ENCODE peak calls at places on chromosome 2, in seven cellular contexts. H is cardiac muscle cell; F is CD8-positive, alpha-beta T cell; Z is body of pancreas; T is GM23248; B is CD8-positive, alpha-beta memory T cell; O is spleen. J is an unnamed sample. For H3K4me1 and H3K36me3, the result is how much of the 10 kb centered on the place peaks cover.

GRCh38 chr2:202423139-202423538 is 47.0 kb downstream of the BMPR2 start:
- DNase-seq in H (no peak), F (no peak), Z (peak), T (no peak), B (no peak), O (no peak), J (no peak)

GRCh38 chr2:47269316-47270232 is 114.5 kb upstream of the STPG4 start:
- DNase-seq in H (no peak), F (no peak), Z (peak), T (peak), B (no peak), O (no peak), J (no peak)

GRCh38 chr2:208172125-208172524 is 8.7 kb upstream of the CRYGA start:
- DNase-seq in H (no peak), F (no peak), Z (peak), T (no peak), B (no peak), O (no peak), J (no peak)

GRCh38 chr2:200338692-200339091 is 32.2 kb downstream of the SPATS2L start:
- DNase-seq in H (no peak), F (no peak), Z (peak), T (no peak), B (no peak), O (no peak), J (no peak)

GRCh38 chr2:43484323-43484930 is 111.4 kb downstream of the THADA start:
- DNase-seq in H (peak), F (no peak), Z (peak), T (peak), B (no peak), O (no peak), J (no peak)

GRCh38 chr2:172859821-172860707 is 124.4 kb downstream of the RAPGEF4 start:
- DNase-seq in H (no peak), F (no peak), Z (no peak), T (no peak), B (no peak), O (no peak), J (peak)

GRCh38 chr2:227615906-227616305 is 1.3 kb upstream of the SCYGR3 start:
- DNase-seq in H (no peak), F (no peak), Z (no peak), T (peak), B (no peak), O (no peak), J (no peak)

GRCh38 chr2:109142416-109143210 is 13.6 kb downstream of the SH3RF3 start:
- DNase-seq in H (no peak), F (no peak), Z (no peak), T (no peak), B (no peak), O (no peak), J (no peak)

GRCh38 chr2:1726558-1726957 is 17.8 kb downstream of the PXDN start:
- DNase-seq in H (no peak), F (no peak), Z (no peak), T (no peak), B (no peak), O (no peak), J (no peak)

GRCh38 chr2:238024986-238025385 is 35.8 kb upstream of the SCLY start:
- DNase-seq in H (no peak), F (no peak), Z (no peak), T (peak), B (no peak), O (no peak), J (no peak)

GRCh38 chr2:84970266-84970955 is 550 bp upstream of the KCMF1 start:
- DNase-seq in H (peak), F (peak), Z (peak), T (peak), B (peak), O (peak), J (peak)

GRCh38 chr2:173427887-173428683 is 73.4 kb downstream of the CDCA7 start:
- DNase-seq in H (peak), F (no peak), Z (peak), T (peak), B (no peak), O (no peak), J (no peak)

GRCh38 chr2:38013158-38013752 is 62.7 kb downstream of the CYP1B1 start:
- DNase-seq in H (no peak), F (no peak), Z (no peak), T (peak), B (no peak), O (no peak), J (no peak)

GRCh38 chr2:197515798-197516761 is at the start of gene MOB4:
- DNase-seq in H (peak), F (peak), Z (peak), T (peak), B (peak), O (peak), J (peak)

GRCh38 chr2:121284424-121285076 is 452 bp downstream of the TFCP2L1 start:
- DNase-seq in H (peak), F (no peak), Z (no peak), T (no peak), B (no peak), O (peak), J (peak)

GRCh38 chr2:32632089-32632488 is 4.2 kb downstream of the TTC27 start:
- DNase-seq in H (no peak), F (no peak), Z (no peak), T (peak), B (no peak), O (no peak), J (peak)

GRCh38 chr2:37914340-37914739 is 10.7 kb upstream of the RMDN2 start:
- DNase-seq in H (no peak), F (no peak), Z (no peak), T (no peak), B (no peak), O (no peak), J (no peak)

GRCh38 chr2:226114436-226114835 is 685.2 kb downstream of the IRS1 start:
- DNase-seq in H (peak), F (no peak), Z (no peak), T (no peak), B (no peak), O (no peak), J (no peak)

GRCh38 chr2:12430036-12430795 is 286.5 kb upstream of the TRIB2 start:
- DNase-seq in H (no peak), F (no peak), Z (no peak), T (peak), B (no peak), O (no peak), J (no peak)

GRCh38 chr2:160353166-160353565 is 140.4 kb downstream of the RBMS1 start:
- DNase-seq in H (no peak), F (no peak), Z (no peak), T (no peak), B (peak), O (no peak), J (no peak)

GRCh38 chr2:88880441-88880953 is 189.0 kb downstream of the RPIA start:
- DNase-seq in H (peak), F (no peak), Z (peak), T (peak), B (peak), O (no peak), J (peak)

GRCh38 chr2:240881913-240882312 is 13.3 kb downstream of the AGXT start:
- DNase-seq in H (no peak), F (no peak), Z (no peak), T (no peak), B (no peak), O (peak), J (no peak)

GRCh38 chr2:30645081-30645744 is 162.0 kb downstream of the CAPN13 start:
- DNase-seq in H (no peak), F (no peak), Z (no peak), T (no peak), B (no peak), O (no peak), J (no peak)

GRCh38 chr2:85972355-85972754 is 83.6 kb upstream of the ST3GAL5 start:
- DNase-seq in H (no peak), F (no peak), Z (no peak), T (no peak), B (no peak), O (no peak), J (no peak)

GRCh38 chr2:210956101-210956500 is 399.7 kb downstream of the CPS1 start:
- DNase-seq in H (no peak), F (no peak), Z (no peak), T (no peak), B (no peak), O (no peak), J (no peak)

GRCh38 chr2:46032161-46032813 is 264.9 kb upstream of the EPAS1 start:
- DNase-seq in H (no peak), F (no peak), Z (no peak), T (no peak), B (no peak), O (no peak), J (no peak)

GRCh38 chr2:208304695-208305094 is 38.6 kb downstream of the PIKFYVE start:
- DNase-seq in H (no peak), F (no peak), Z (no peak), T (no peak), B (no peak), O (no peak), J (no peak)

GRCh38 chr2:182548031-182548950 is 121.5 kb upstream of the PDE1A start:
- DNase-seq in H (peak), F (no peak), Z (no peak), T (peak), B (no peak), O (no peak), J (no peak)

GRCh38 chr2:30862054-30862651 is 54.9 kb upstream of the CAPN13 start:
- DNase-seq in H (peak), F (no peak), Z (peak), T (peak), B (peak), O (no peak), J (peak)

GRCh38 chr2:23412556-23413155 is 27.7 kb downstream of the KLHL29 start:
- DNase-seq in H (no peak), F (no peak), Z (no peak), T (peak), B (no peak), O (peak), J (no peak)

GRCh38 chr2:42328148-42328833 is 32.7 kb downstream of the COX7A2L start:
- DNase-seq in H (peak), F (no peak), Z (no peak), T (peak), B (no peak), O (no peak), J (no peak)

GRCh38 chr2:207395535-207396251 is 134.1 kb upstream of the CREB1 start:
- DNase-seq in H (peak), F (no peak), Z (no peak), T (no peak), B (no peak), O (no peak), J (no peak)

DNA sequence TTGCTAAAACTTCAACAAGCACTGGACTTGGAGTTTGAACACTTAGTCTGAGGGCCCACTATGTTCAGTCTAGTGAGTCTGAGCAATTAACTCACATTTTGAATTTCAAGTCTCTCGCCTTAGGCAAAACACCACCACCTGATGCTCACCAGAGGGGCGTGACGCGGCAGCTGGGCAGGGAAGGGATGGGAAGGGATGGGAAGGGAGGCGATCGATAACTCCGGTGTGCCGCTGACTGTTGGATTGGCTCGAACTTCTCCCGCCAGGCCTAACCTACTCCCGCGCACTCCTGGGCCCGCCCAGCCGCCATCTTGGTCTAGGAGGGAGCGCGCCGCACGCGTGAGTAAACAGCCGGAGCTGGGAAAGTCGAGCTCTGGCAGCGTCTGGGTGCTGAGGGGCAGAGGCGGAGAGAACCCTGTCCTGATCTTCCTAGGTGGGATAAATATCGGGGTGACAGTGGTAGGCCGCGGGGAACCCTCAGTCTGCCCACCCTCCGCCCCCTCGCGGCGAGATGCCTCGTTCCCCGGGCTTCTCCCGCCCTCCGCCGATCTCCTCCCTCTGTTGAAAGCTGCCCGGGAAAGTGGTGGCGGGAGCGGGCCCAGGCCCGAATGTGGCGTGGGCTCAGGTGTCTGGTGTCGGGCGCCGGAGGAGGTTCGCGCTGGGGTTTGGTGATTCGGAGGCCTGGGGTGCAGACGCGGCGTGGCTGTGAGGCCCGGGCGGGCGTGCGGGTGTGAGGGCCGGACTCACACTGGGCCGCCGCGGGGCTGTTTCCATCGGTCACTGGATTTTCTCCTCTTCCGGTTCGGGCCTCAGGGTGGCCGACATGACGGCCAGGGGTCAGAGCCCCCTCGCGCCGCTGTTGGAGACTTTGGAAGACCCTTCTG is at the start of gene RIF1:
- DNase-seq in H (peak), F (peak), Z (peak), T (peak), B (peak), O (peak), J (peak)
- H3K4me1 ChIP-seq in H (under half), F (under half), Z (under half), T (under half), B (under half), O (under half), J (under half)

DNA sequence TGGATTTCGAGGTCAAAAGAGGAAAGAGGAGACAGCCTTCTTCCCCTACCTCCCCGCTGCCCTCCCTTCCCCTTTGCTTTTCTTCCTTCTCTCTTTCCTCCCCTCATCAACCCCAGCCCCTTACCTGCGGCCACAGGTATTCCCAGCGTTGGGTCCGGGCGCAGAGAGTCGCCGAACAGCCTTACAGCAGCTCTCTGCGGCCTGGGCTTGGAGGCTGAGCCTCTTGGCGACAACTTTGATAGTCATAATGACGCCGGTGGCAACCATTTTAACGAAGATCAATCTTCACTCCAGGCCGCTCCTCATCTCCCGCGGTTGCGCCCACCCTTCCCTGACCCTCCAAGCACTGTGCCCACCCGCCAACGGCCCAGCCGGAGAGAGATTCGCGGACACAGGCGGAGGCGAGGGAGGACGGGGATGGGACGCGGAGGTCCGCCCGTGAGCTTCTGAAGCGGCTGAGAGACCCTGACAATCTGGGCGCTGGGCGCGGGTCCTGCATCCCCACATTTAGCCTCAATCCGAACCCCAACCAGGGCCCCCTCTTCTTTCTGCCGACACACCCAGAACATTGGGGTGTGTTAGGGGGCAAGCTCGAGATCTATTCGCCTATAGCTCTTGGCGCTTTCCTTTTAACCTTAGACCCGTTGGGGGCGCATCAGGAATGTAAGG is 1.5 kb upstream of the EVX2 start:
- DNase-seq in H (no peak), F (no peak), Z (no peak), T (no peak), B (no peak), O (no peak), J (no peak)
- H3K4me3 ChIP-seq in H (peak), F (no peak), Z (no peak), T (peak), B (no peak), O (no peak), J (no peak)

GRCh38 chr2:223642496-223642895 is 40.3 kb upstream of the SCG2 start:
- DNase-seq in H (no peak), F (no peak), Z (no peak), T (peak), B (no peak), O (no peak), J (no peak)
- H3K36me3 ChIP-seq in H (under half), F (under half), Z (under half), T (under half), B (under half), O (under half), J (under half)

GRCh38 chr2:142875642-142876041 is 1.8 kb upstream of the KYNU start:
- DNase-seq in H (no peak), F (no peak), Z (no peak), T (peak), B (no peak), O (no peak), J (no peak)
- H3K4me1 ChIP-seq in H (under half), F (under half), Z (under half), T (under half), B (under half), O (under half), J (under half)

GRCh38 chr2:25339121-25339738 is 2.5 kb downstream of the DNMT3A start:
- DNase-seq in H (no peak), F (no peak), Z (no peak), T (no peak), B (no peak), O (peak), J (no peak)
- H3K4me3 ChIP-seq in H (no peak), F (no peak), Z (no peak), T (no peak), B (no peak), O (no peak), J (no peak)

GRCh38 chr2:26516781-26517180 is 38.9 kb upstream of the OTOF start:
- DNase-seq in H (no peak), F (no peak), Z (no peak), T (no peak), B (no peak), O (peak), J (no peak)
- H3K36me3 ChIP-seq in H (under half), F (under half), Z (under half), T (under half), B (under half), O (under half), J (under half)

GRCh38 chr2:135826561-135826960 is 10.4 kb downstream of the LCT start:
- DNase-seq in H (no peak), F (no peak), Z (no peak), T (no peak), B (no peak), O (no peak), J (no peak)
- H3K4me1 ChIP-seq in H (under half), F (under half), Z (under half), T (under half), B (under half), O (under half), J (under half)

DNA sequence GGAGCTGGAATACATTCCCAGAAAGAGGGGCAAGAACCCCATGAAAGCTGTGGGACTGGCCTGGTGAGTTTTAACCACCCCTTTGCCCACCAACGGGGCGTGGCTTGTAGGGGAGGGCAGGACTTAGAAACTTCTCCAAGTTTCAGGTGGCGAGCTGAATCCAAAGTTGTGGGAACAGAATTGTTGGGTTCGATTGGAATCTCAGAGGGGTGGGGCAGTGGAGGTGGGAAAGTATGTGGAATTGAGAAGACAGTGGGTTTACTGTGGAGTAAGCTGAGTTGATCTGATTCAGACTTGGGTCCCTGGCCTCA is 1.1 kb downstream of the PNKD start:
- DNase-seq in H (no peak), F (no peak), Z (no peak), T (peak), B (no peak), O (no peak), J (no peak)
- H3K4me3 ChIP-seq in H (peak), F (no peak), Z (no peak), T (peak), B (peak), O (peak), J (peak)

GRCh38 chr2:100394111-100394641 is 23.3 kb downstream of the CHST10 start:
- DNase-seq in H (no peak), F (no peak), Z (no peak), T (no peak), B (no peak), O (peak), J (no peak)
- H3K36me3 ChIP-seq in H (under half), F (under half), Z (under half), T (under half), B (under half), O (under half), J (under half)